ENCODE peak calls at places on chromosomes 2 and 18, in four cellular contexts. D, G, X and B are unnamed samples.

GRCh38 chr2:201259216-201259615 is 1.1 kb upstream of the CASP8 start:
- DNase-seq in G (no peak), D (no peak), X (no peak), B (no peak)

GRCh38 chr2:48049371-48049770 is 143.1 kb upstream of the FBXO11 start:
- DNase-seq in D (no peak), G (no peak), X (no peak), B (no peak)

GRCh38 chr2:20452551-20452950 is 5.7 kb downstream of the RHOB start:
- DNase-seq in X (no peak), D (no peak), G (peak), B (no peak)

GRCh38 chr18:77049938-77050337 is 82.6 kb downstream of the MBP start:
- DNase-seq in D (no peak), G (peak), X (no peak), B (no peak)

GRCh38 chr2:157698430-157698829 is 69.8 kb upstream of the ACVR1C start:
- DNase-seq in X (no peak), G (no peak), D (no peak), B (no peak)

GRCh38 chr2:128501022-128501690 is 182.5 kb upstream of the HS6ST1 start:
- DNase-seq in X (no peak), G (no peak), D (no peak), B (no peak)

GRCh38 chr2:74764429-74765272 is 69.3 kb upstream of the HK2 start:
- DNase-seq in D (no peak), G (no peak), X (no peak), B (no peak)

GRCh38 chr2:86453838-86454237 is 12.7 kb downstream of the KDM3A start:
- DNase-seq in D (no peak), X (no peak), G (peak), B (no peak)

GRCh38 chr2:84741182-84741822 is 139.6 kb downstream of the TRABD2A start:
- DNase-seq in X (peak), D (peak), G (peak), B (no peak)

DNA sequence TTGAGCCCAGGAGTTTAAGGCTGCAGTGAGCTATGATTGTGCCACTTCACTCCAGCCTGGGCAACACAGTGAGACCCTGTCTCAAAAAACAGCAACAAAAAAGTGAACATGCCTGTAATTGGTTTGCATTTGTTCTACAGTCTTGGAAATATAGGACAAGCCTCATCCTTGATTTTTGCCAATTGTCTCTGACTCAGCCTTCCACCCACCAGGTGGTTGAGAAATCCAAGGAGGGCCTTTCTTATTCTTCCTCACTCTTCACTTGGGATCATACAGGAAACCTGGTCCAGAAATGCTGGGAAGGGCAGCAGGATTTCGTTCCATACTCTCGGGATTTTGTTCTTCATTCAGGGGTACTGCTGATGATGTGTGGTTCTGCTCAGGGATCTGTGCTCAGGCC is 94.6 kb downstream of the CDC42EP3 start:
- DNase-seq in D (no peak), G (peak), X (no peak), B (no peak)
- TF ChIP-seq CTCF in D (no peak), G (no peak), X (no peak), B (no peak)

GRCh38 chr2:174344716-174345472 is 10.1 kb downstream of the SP9 start:
- DNase-seq in D (no peak), G (peak), X (peak), B (no peak)
- TF ChIP-seq CTCF in D (no peak), G (peak), X (peak), B (peak)

GRCh38 chr18:42064109-42064508 is 109.1 kb downstream of the PIK3C3 start:
- DNase-seq in G (peak), X (no peak), D (no peak), B (no peak)
- TF ChIP-seq CTCF in G (no peak), X (no peak), D (no peak), B (no peak)

GRCh38 chr2:38483773-38484501 is 106.9 kb upstream of the ATL2 start:
- DNase-seq in D (no peak), X (no peak), G (no peak), B (no peak)
- TF ChIP-seq CTCF in D (no peak), X (no peak), G (no peak), B (no peak)

GRCh38 chr2:233208382-233209116 is 42.9 kb upstream of the ATG16L1 start:
- DNase-seq in G (no peak), X (no peak), D (peak), B (no peak)
- TF ChIP-seq CTCF in G (peak), X (peak), D (no peak), B (no peak)

DNA sequence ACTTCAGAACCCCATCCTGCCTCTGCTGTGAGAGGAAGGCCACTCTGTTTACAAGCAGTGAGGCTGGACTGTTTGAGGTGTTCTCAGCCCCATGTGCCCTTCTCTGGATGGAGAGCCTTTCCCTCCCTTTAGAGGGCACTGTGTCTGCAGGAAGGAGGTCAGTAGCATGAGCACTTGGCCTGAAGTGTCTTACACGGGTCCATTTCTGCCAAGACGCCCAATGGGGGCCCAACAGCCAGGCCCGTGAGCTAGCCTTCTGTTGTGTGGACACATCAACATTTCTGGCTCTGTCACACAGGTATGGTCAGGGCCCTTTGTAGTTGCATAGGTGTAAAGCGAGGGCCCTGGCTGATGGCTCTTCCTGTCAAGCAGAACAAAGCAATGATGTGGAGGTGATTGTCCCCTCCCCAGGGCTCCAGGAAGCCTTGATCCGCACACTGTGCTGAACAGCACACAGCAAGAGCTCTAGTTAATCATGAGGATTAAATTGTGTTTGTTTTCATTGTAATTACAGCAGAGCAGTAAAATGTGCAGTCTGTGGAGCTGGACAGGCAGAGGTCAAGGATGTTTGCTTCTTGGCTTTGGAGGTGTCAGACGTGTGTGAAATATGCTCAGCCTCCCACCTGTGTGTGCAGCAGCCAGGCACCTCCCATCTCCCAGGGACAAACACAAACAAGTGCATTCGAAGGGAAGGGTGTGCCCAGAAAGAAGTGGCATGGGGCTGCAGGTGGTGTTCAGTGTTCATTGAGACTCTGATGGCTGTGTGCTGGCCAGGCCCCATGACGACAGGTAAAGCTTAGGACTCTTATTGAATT is 132.1 kb downstream of the SH3RF3 start:
- DNase-seq in G (peak), D (no peak), X (no peak), B (no peak)
- TF ChIP-seq CTCF in G (peak), D (no peak), X (peak), B (no peak)